ENCODE peak calls at places on chromosomes 6 and 20, in seven cellular contexts. M is stomach; C is CD8-positive, alpha-beta T cell; J is lower leg skin; K is CD8-positive, alpha-beta memory T cell; Y is fibroblast of villous mesenchyme; A is mesenchymal stem cell. R is an unnamed sample.
A peak's percentile ranks its signal among the peaks of the same experiment; 100 is the strongest.

GRCh38 chr6:129901910-129902309 is 40.8 kb upstream of the TMEM244 start:
- DNase-seq in M (no peak), C (no peak), J (no peak), K (no peak), Y (no peak), A (no peak), R (no peak)

GRCh38 chr20:63894358-63895201 is at the start of gene DNAJC5:
- DNase-seq in M (peak; percentile 98), C (peak; percentile 99), J (peak; percentile 98), K (peak; percentile 98), Y (peak; percentile 91), A (peak; percentile 87), R (peak; percentile 92)

GRCh38 chr6:114000066-114000465 is 29.1 kb upstream of the HDAC2 start:
- DNase-seq in M (no peak), C (no peak), J (no peak), K (no peak), Y (peak; percentile 45), A (no peak), R (no peak)

GRCh38 chr20:57718490-57719009 is 8.7 kb upstream of the PMEPA1 start:
- DNase-seq in M (peak; percentile 98), C (peak; percentile 90), J (peak; percentile 99), K (peak; percentile 92), Y (peak; percentile 97), A (peak; percentile 96), R (peak; percentile 96)

GRCh38 chr6:119224095-119224701 is 125.4 kb downstream of the MAN1A1 start:
- DNase-seq in M (no peak), C (no peak), J (no peak), K (no peak), Y (no peak), A (no peak), R (no peak)

GRCh38 chr20:50610212-50610718 is 81.1 kb downstream of the RIPOR3 start:
- DNase-seq in M (no peak), C (no peak), J (no peak), K (no peak), Y (no peak), A (no peak), R (no peak)

GRCh38 chr6:159939591-159940016 is 29.3 kb upstream of the IGF2R start:
- DNase-seq in M (peak; percentile 55), C (no peak), J (no peak), K (no peak), Y (no peak), A (no peak), R (peak; percentile 40)

GRCh38 chr6:31114540-31114876 is at the start of gene PSORS1C1:
- DNase-seq in M (peak; percentile 83), C (no peak), J (peak; percentile 97), K (no peak), Y (peak; percentile 90), A (peak; percentile 88), R (peak; percentile 96)

GRCh38 chr20:9977629-9978028 is 57.2 kb upstream of the ANKEF1 start:
- DNase-seq in M (no peak), C (no peak), J (no peak), K (no peak), Y (peak; percentile 5), A (no peak), R (no peak)

GRCh38 chr6:39425346-39426056 is 103.0 kb upstream of the KCNK16 start:
- DNase-seq in M (no peak), C (no peak), J (no peak), K (no peak), Y (no peak), A (no peak), R (no peak)

GRCh38 chr6:158376650-158377081 is 64.4 kb downstream of the TULP4 start:
- DNase-seq in M (no peak), C (no peak), J (no peak), K (no peak), Y (peak; percentile 66), A (no peak), R (no peak)

GRCh38 chr6:98514073-98514720 is 320.2 kb upstream of the POU3F2 start:
- DNase-seq in M (no peak), C (no peak), J (no peak), K (no peak), Y (no peak), A (no peak), R (no peak)

GRCh38 chr20:11120451-11120850 is 446.7 kb upstream of the JAG1 start:
- DNase-seq in M (no peak), C (no peak), J (no peak), K (no peak), Y (no peak), A (no peak), R (no peak)

GRCh38 chr6:43833996-43834390 is 64.0 kb downstream of the VEGFA start:
- DNase-seq in M (no peak), C (no peak), J (no peak), K (peak; percentile 15), Y (no peak), A (no peak), R (no peak)

GRCh38 chr6:105135907-105136432 is 43.8 kb downstream of the POPDC3 start:
- DNase-seq in M (no peak), C (no peak), J (no peak), K (no peak), Y (peak; percentile 26), A (peak; percentile 38), R (no peak)

GRCh38 chr20:46221271-46221670 is 87.0 kb downstream of the CDH22 start:
- DNase-seq in M (no peak), C (no peak), J (no peak), K (no peak), Y (no peak), A (no peak), R (no peak)

GRCh38 chr20:18909254-18909653 is 95.7 kb downstream of the SCP2D1 start:
- DNase-seq in M (no peak), C (no peak), J (no peak), K (no peak), Y (no peak), A (no peak), R (no peak)

GRCh38 chr6:16069222-16069621 is 59.7 kb upstream of the MYLIP start:
- DNase-seq in M (no peak), C (no peak), J (no peak), K (no peak), Y (no peak), A (no peak), R (no peak)

GRCh38 chr6:34065470-34066283 is 80.2 kb downstream of the GRM4 start:
- DNase-seq in M (no peak), C (no peak), J (no peak), K (no peak), Y (no peak), A (no peak), R (peak; percentile 51)

GRCh38 chr6:42385339-42385738 is 66.4 kb downstream of the TRERF1 start:
- DNase-seq in M (no peak), C (no peak), J (no peak), K (no peak), Y (no peak), A (no peak), R (no peak)

GRCh38 chr6:28651161-28651560 is 125.5 kb downstream of the GPX5 start:
- DNase-seq in M (no peak), C (no peak), J (no peak), K (no peak), Y (no peak), A (peak; percentile 10), R (no peak)

GRCh38 chr6:138690975-138691594 is 82.5 kb upstream of the CCDC28A start:
- DNase-seq in M (no peak), C (no peak), J (no peak), K (no peak), Y (no peak), A (peak; percentile 28), R (no peak)
- H3K4me3 ChIP-seq in M (peak overlapping the region; percentile 80), C (no peak overlapping the region), J (no peak overlapping the region), K (no peak overlapping the region), Y (peak overlapping the region; percentile 73), A (peak overlapping the region; percentile 89), R (no peak overlapping the region)

GRCh38 chr20:41006936-41007871 is 21.4 kb upstream of the TOP1 start:
- DNase-seq in M (no peak), C (no peak), J (peak; percentile 77), K (no peak), Y (no peak), A (peak; percentile 59), R (no peak)

GRCh38 chr20:41006126-41006935 is 22.3 kb upstream of the TOP1 start:
- DNase-seq in M (no peak), C (no peak), J (peak; percentile 83), K (no peak), Y (no peak), A (no peak), R (no peak)

GRCh38 chr20:41003143-41003932 is 25.3 kb upstream of the TOP1 start:
- DNase-seq in M (peak; percentile 74), C (peak; percentile 70), J (peak; percentile 93), K (peak; percentile 82), Y (peak; percentile 98), A (peak; percentile 99), R (peak; percentile 84)

GRCh38 chr20:41004561-41005360 is 23.9 kb upstream of the TOP1 start:
- DNase-seq in M (peak; percentile 39), C (no peak), J (peak; percentile 70), K (no peak), Y (no peak), A (peak; percentile 52), R (no peak)

GRCh38 chr20:41005361-41005729 is 23.3 kb upstream of the TOP1 start:
- DNase-seq in M (peak; percentile 94), C (no peak), J (peak; percentile 98), K (no peak), Y (peak; percentile 98), A (peak; percentile 98), R (peak; percentile 94)
- H3K4me3 ChIP-seq in M (peak overlapping the region; percentile 26), C (no peak overlapping the region), J (no peak overlapping the region), K (no peak overlapping the region), Y (no peak overlapping the region), A (peak overlapping the region; percentile 40), R (no peak overlapping the region)

DNA sequence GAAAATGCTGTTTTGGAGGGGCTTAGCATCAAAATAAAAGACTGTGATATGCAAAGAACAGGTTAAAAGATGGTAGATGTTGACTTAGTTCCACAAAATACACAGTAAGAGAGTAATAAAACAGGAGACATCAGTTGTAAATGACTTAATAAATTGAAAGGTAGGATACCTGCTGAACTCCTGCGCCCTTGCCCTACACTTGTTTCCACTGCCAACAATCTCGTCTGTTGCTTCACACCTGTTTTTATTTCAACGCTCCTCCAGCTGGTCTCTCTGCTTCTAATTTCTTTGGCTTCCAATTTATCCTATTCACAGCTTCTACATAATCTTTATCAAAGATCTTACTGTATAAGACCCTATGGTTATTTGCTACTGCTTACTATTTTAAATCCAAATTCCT is 115.9 kb upstream of the BEND3 start:
- DNase-seq in M (no peak), C (no peak), J (no peak), K (no peak), Y (no peak), A (no peak), R (no peak)
- H3K4me3 ChIP-seq in M (no peak overlapping the region), C (no peak overlapping the region), J (no peak overlapping the region), K (no peak overlapping the region), Y (no peak overlapping the region), A (no peak overlapping the region), R (no peak overlapping the region)

DNA sequence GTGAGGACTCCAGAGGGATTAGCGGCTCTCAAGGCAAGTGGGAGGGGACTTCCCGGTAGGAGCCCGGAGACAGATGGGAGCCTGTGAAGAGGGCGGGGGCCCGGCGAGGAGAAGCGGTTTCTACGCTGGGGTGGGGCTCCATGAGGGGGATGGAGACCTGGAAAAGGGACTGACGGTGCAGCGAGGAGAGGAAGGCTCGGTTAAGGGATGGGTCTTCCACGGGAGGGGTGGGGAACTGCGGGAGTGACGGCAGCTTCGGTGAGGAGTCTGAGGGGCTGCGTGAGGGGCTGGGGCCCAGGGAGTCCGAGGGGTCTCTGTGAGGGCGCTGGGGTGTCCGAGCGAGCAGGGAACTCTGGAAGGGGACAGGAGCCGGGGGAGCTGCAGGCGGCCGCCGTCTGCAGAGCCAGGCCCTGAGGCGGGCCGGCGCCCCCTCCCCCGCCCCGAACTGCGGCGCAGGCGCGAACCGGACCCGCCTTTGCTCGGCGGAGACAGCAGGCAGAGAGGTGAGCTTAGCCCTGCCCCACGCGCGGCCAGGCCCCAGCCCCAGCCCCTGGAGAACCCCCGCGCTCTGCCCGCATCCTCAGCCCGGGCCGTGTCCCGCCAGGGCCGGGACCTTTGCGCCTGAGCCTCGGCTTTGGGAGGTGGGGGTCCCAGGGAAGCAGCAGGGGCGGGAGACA is at the start of gene NRSN2:
- DNase-seq in M (peak; percentile 60), C (no peak), J (peak; percentile 92), K (peak; percentile 47), Y (peak; percentile 67), A (peak; percentile 87), R (peak; percentile 59)
- H3K4me3 ChIP-seq in M (peak within 1 kb of the TSS; percentile 80), C (peak within 1 kb of the TSS; percentile 89), J (peak within 1 kb of the TSS; percentile 61), K (peak within 1 kb of the TSS; percentile 73), Y (peak within 1 kb of the TSS; percentile 84), A (peak within 1 kb of the TSS; percentile 85), R (peak within 1 kb of the TSS; percentile 77)